ENCODE peak calls at places on chromosome 20, in six cellular contexts. A, I, G, E, P and U are unnamed samples.

GRCh38 chr20:23136893-23137745 is 51.0 kb upstream of the CD93 start:
- DNase-seq in A (no peak), I (no peak), G (no peak), E (peak; percentile 52), P (peak; percentile 89), U (no peak)

GRCh38 chr20:45835230-45836224 is 1.9 kb downstream of the SNX21 start:
- DNase-seq in A (no peak), I (no peak), G (no peak), E (peak; percentile 43), P (peak; percentile 79), U (no peak)

GRCh38 chr20:50724851-50725721 is 6.3 kb upstream of the PARD6B start:
- DNase-seq in A (no peak), I (peak; percentile 52), G (peak; percentile 97), E (peak; percentile 95), P (peak; percentile 79), U (no peak)

GRCh38 chr20:24475356-24475755 is 5.9 kb downstream of the SYNDIG1 start:
- DNase-seq in A (no peak), I (no peak), G (no peak), E (no peak), P (no peak), U (no peak)

GRCh38 chr20:45377191-45377775 is 842 bp downstream of the TP53TG5 start:
- DNase-seq in A (no peak), I (no peak), G (no peak), E (no peak), P (no peak), U (no peak)

GRCh38 chr20:32036716-32037355 is 15.2 kb upstream of the HCK start:
- DNase-seq in A (no peak), I (no peak), G (no peak), E (no peak), P (no peak), U (no peak)

GRCh38 chr20:57040461-57040860 is 226.0 kb downstream of the BMP7 start:
- DNase-seq in A (no peak), I (no peak), G (no peak), E (no peak), P (no peak), U (no peak)

GRCh38 chr20:37309941-37310590 is 20.6 kb downstream of the MANBAL start:
- DNase-seq in A (no peak), I (no peak), G (no peak), E (no peak), P (no peak), U (no peak)

GRCh38 chr20:60001027-60001567 is 42.9 kb downstream of the CDH26 start:
- DNase-seq in A (no peak), I (no peak), G (no peak), E (peak; percentile 65), P (no peak), U (no peak)

GRCh38 chr20:35947489-35947888 is 6.8 kb downstream of the SCAND1 start:
- DNase-seq in A (peak; percentile 35), I (no peak), G (no peak), E (no peak), P (no peak), U (no peak)

GRCh38 chr20:36285746-36286447 is 20.2 kb upstream of the DLGAP4 start:
- DNase-seq in A (no peak), I (no peak), G (no peak), E (no peak), P (no peak), U (no peak)

GRCh38 chr20:32536861-32537656 is 48.1 kb downstream of the NOL4L start:
- DNase-seq in A (peak; percentile 88), I (peak; percentile 81), G (no peak), E (peak; percentile 89), P (peak; percentile 20), U (no peak)

GRCh38 chr20:25507385-25508082 is 77.8 kb downstream of the NINL start:
- DNase-seq in A (no peak), I (no peak), G (no peak), E (no peak), P (no peak), U (no peak)

GRCh38 chr20:57267158-57267821 is 849 bp upstream of the BMP7 start:
- DNase-seq in A (no peak), I (no peak), G (no peak), E (no peak), P (no peak), U (no peak)

GRCh38 chr20:2301164-2301622 is 5.4 kb downstream of the TGM3 start:
- DNase-seq in A (peak; percentile 66), I (peak; percentile 65), G (peak; percentile 68), E (no peak), P (peak; percentile 27), U (no peak)

GRCh38 chr20:6908673-6909072 is 141.2 kb downstream of the BMP2 start:
- DNase-seq in A (no peak), I (no peak), G (no peak), E (no peak), P (no peak), U (no peak)

GRCh38 chr20:10954137-10954840 is 280.5 kb upstream of the JAG1 start:
- DNase-seq in A (no peak), I (peak; percentile 77), G (no peak), E (peak; percentile 66), P (no peak), U (no peak)

GRCh38 chr20:62364911-62365736 is 2.0 kb downstream of the LAMA5 start:
- DNase-seq in A (no peak), I (peak; percentile 17), G (no peak), E (peak; percentile 80), P (peak; percentile 73), U (no peak)

GRCh38 chr20:5549200-5549599 is 201.0 kb upstream of the SHLD1 start:
- DNase-seq in A (no peak), I (no peak), G (no peak), E (no peak), P (no peak), U (no peak)

GRCh38 chr20:24033151-24033550 is 44.6 kb upstream of the GGTLC1 start:
- DNase-seq in A (no peak), I (no peak), G (no peak), E (no peak), P (no peak), U (no peak)

GRCh38 chr20:63011798-63012197 is 5.0 kb upstream of the BHLHE23 start:
- DNase-seq in A (no peak), I (no peak), G (peak; percentile 76), E (no peak), P (no peak), U (no peak)

GRCh38 chr20:8309638-8310037 is 177.6 kb downstream of the PLCB1 start:
- DNase-seq in A (no peak), I (no peak), G (no peak), E (no peak), P (no peak), U (peak; percentile 48)

GRCh38 chr20:17871181-17871580 is 97.4 kb downstream of the SNX5 start:
- DNase-seq in A (no peak), I (no peak), G (no peak), E (no peak), P (no peak), U (no peak)

GRCh38 chr20:11296951-11297350 is 620.7 kb upstream of the BTBD3 start:
- DNase-seq in A (no peak), I (no peak), G (no peak), E (no peak), P (no peak), U (no peak)

GRCh38 chr20:21719592-21720214 is 14.2 kb downstream of the PAX1 start:
- DNase-seq in A (peak; percentile 44), I (peak; percentile 31), G (no peak), E (no peak), P (no peak), U (peak; percentile 62)

GRCh38 chr20:63737940-63738686 is 1.5 kb upstream of the SLC2A4RG start:
- DNase-seq in A (peak; percentile 83), I (peak; percentile 46), G (no peak), E (peak; percentile 86), P (no peak), U (no peak)

GRCh38 chr20:22770240-22770800 is 185.9 kb upstream of the FOXA2 start:
- DNase-seq in A (no peak), I (no peak), G (no peak), E (no peak), P (no peak), U (no peak)

GRCh38 chr20:59032713-59033059 is 551 bp upstream of the ATP5F1E start:
- DNase-seq in A (no peak), I (no peak), G (no peak), E (no peak), P (no peak), U (no peak)

GRCh38 chr20:20410678-20411077 is 42.8 kb downstream of the INSM1 start:
- DNase-seq in A (no peak), I (peak; percentile 47), G (no peak), E (no peak), P (no peak), U (peak; percentile 55)

GRCh38 chr20:53142651-53143177 is 170.6 kb downstream of the TSHZ2 start:
- DNase-seq in A (no peak), I (no peak), G (no peak), E (no peak), P (no peak), U (no peak)